ENCODE peak calls at places on chromosomes 2 and 18, in five cellular contexts. N is tibial artery, G is Peyer's patch, S is pancreas, T is aorta. M is an unnamed sample.
A peak's percentile ranks its signal among the peaks of the same experiment; 100 is the strongest.

GRCh38 chr2:187640926-187641510 is 86.8 kb upstream of the TFPI start:
- DNase-seq in G (no peak), N (no peak), T (no peak), S (no peak), M (no peak)

GRCh38 chr2:95039410-95039809 is 13.9 kb downstream of the MAL start:
- DNase-seq in N (no peak), S (no peak), T (no peak), G (no peak), M (no peak)

GRCh38 chr2:41709702-41710599 is 337.9 kb upstream of the PKDCC start:
- DNase-seq in S (no peak), N (no peak), T (no peak), G (no peak), M (no peak)

GRCh38 chr2:113877651-113878594 is 12.0 kb upstream of the ACTR3 start:
- DNase-seq in S (no peak), G (no peak), T (no peak), N (no peak), M (no peak)

GRCh38 chr2:126782648-126783047 is 116.0 kb upstream of the TEX51 start:
- DNase-seq in G (no peak), T (no peak), N (no peak), S (no peak), M (no peak)

GRCh38 chr18:26233208-26233607 is 7.0 kb downstream of the TAF4B start:
- DNase-seq in N (no peak), T (no peak), S (no peak), G (no peak), M (no peak)

GRCh38 chr18:78512080-78512601 is 467.5 kb upstream of the SALL3 start:
- DNase-seq in N (no peak), G (no peak), T (no peak), S (no peak), M (no peak)

GRCh38 chr2:13015941-13016340 is 299.2 kb downstream of the TRIB2 start:
- DNase-seq in T (no peak), S (no peak), N (no peak), G (no peak), M (no peak)

GRCh38 chr2:217326238-217327022 is 466.6 kb upstream of the TNP1 start:
- DNase-seq in G (no peak), T (no peak), N (no peak), S (no peak), M (no peak)

GRCh38 chr2:202858601-202859000 is 13.0 kb downstream of the ICA1L start:
- DNase-seq in T (no peak), S (no peak), G (no peak), N (no peak), M (no peak)

GRCh38 chr2:238285653-238286082 is 2.7 kb downstream of the PER2 start:
- DNase-seq in S (peak; percentile 94), G (peak; percentile 31), N (peak; percentile 96), T (peak; percentile 91), M (peak; percentile 79)

GRCh38 chr2:8575810-8576423 is 105.9 kb upstream of the ID2 start:
- DNase-seq in S (no peak), T (no peak), G (no peak), N (no peak), M (no peak)

GRCh38 chr2:240645346-240646060 is 20.2 kb downstream of the GPR35 start:
- DNase-seq in T (peak; percentile 51), S (no peak), G (peak; percentile 11), N (no peak), M (peak; percentile 21)

GRCh38 chr2:9972621-9973445 is 21.3 kb downstream of the GRHL1 start:
- DNase-seq in G (no peak), N (peak; percentile 60), S (no peak), T (no peak), M (no peak)

GRCh38 chr2:69683170-69683971 is 39.8 kb upstream of the AAK1 start:
- DNase-seq in S (peak; percentile 51), T (no peak), N (no peak), G (no peak), M (no peak)

GRCh38 chr2:119250891-119251290 is 27.3 kb downstream of the STEAP3 start:
- DNase-seq in N (no peak), S (no peak), T (peak; percentile 38), G (no peak), M (no peak)

GRCh38 chr2:82875891-82876290 is 1583.2 kb downstream of the SUCLG1 start:
- DNase-seq in T (no peak), S (no peak), G (no peak), N (no peak), M (no peak)

GRCh38 chr18:13136056-13136688 is 82.4 kb upstream of the LDLRAD4 start:
- DNase-seq in N (no peak), T (no peak), G (peak; percentile 26), S (no peak), M (no peak)

GRCh38 chr2:113407446-113408099 is 29.9 kb upstream of the ZNG1B start:
- DNase-seq in T (no peak), N (no peak), S (no peak), G (no peak), M (no peak)

GRCh38 chr18:36808681-36809080 is 20.1 kb downstream of the TPGS2 start:
- DNase-seq in T (no peak), G (no peak), N (no peak), S (no peak), M (no peak)

GRCh38 chr18:31596081-31596872 is 4.6 kb downstream of the TTR start:
- DNase-seq in T (no peak), S (no peak), G (no peak), N (no peak), M (no peak)

GRCh38 chr2:110674620-110675555 is 3.0 kb downstream of the BUB1 start:
- DNase-seq in N (no peak), G (peak; percentile 80), S (no peak), T (no peak), M (peak; percentile 12)

GRCh38 chr2:69741281-69742169 is at the start of gene ANXA4:
- DNase-seq in G (peak; percentile 67), S (peak; percentile 87), N (peak; percentile 89), T (peak; percentile 92), M (peak; percentile 88)

GRCh38 chr2:13876491-13877037 is 756.0 kb upstream of the LRATD1 start:
- DNase-seq in G (no peak), T (no peak), N (no peak), S (no peak), M (no peak)

DNA sequence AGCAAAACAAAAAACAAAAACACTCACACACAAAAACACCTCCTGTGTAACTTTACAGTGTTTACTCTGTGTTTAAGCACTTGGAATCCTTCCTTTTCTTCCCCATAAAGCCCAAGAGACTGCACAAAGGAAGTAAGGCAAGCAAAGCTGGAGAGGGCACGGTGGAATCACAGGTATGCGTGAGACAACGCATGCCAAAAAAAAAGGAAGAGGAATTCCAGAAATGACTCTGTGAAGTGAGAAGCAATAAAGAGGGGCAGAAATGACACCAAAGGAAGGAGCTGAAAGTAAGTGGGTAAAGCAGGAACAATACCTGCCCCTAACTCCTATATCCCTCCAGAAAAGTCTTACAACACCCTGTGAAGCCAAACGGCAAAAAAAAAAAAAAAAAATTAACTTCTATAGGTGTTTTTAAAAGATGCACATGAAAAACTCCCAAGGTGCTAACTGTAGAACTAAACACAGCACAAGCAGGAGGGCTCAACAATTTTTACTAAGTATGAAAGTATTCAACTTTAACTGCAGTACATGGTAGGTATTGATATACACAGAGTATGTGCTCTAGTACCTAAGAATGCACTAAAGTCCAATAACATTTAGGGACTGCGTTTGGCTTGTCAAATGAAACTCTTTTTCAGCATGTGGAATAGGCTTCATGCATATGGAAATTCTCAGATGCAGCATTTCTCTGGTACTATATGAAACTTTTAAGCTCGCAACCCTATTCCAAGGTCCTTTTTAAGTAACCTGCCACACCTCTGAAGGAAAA is 9.1 kb downstream of the RND3 start:
- DNase-seq in S (no peak), T (no peak), G (no peak), N (no peak), M (no peak)
- H3K4me1 ChIP-seq in S (peaks cover 4% of the 10 kb centered on the region), T (peaks cover 31% of the 10 kb centered on the region), G (no peaks in the 10 kb centered on the region), N (peaks cover 74% of the 10 kb centered on the region), M (peaks cover 54% of the 10 kb centered on the region)

GRCh38 chr18:63578357-63578958 is 8.7 kb upstream of the SERPINB13 start:
- DNase-seq in G (no peak), T (no peak), N (no peak), S (peak; percentile 15), M (no peak)
- H3K4me1 ChIP-seq in G (no peaks in the 10 kb centered on the region), T (no peaks in the 10 kb centered on the region), N (no peaks in the 10 kb centered on the region), S (no peaks in the 10 kb centered on the region), M (no peaks in the 10 kb centered on the region)

DNA sequence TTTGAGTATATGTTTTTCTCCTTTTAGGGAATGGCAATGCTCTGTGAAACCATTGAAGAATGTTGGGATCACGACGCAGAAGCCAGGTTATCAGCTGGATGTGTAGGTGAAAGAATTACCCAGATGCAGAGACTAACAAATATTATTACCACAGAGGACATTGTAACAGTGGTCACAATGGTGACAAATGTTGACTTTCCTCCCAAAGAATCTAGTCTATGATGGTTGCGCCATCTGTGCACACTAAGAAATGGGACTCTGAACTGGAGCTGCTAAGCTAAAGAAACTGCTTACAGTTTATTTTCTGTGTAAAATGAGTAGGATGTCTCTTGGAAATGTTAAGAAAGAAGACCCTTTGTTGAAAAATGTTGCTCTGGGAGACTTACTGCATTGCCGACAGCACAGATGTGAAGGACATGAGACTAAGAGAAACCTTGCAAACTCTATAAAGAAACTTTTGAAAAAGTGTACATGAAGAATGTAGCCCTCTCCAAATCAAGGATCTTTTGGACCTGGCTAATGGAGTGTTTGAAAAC is 82.3 kb downstream of the ACVR2A start:
- DNase-seq in N (no peak), G (no peak), S (no peak), T (no peak), M (no peak)
- H3K4me1 ChIP-seq in N (no peaks in the 10 kb centered on the region), G (no peaks in the 10 kb centered on the region), S (no peaks in the 10 kb centered on the region), T (no peaks in the 10 kb centered on the region), M (peaks cover 17% of the 10 kb centered on the region)

DNA sequence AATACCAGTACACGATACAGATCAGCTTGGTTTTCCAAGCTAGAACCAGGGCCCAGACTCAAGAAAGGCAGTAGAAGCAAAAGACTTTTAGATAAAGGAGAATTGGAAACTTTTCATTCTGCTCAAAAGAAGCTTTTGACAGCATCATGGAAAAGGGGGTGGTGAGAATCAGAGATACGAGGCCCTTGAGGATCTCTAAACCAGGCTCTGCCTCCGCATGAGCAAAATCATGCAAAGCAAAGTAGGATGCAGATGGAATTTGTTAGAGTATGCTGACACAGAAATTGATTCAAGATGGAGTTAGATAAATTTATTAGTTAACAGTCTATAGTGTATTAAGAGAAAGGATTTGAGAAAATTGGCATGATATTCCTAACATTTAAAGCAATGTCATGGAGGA is 39.8 kb downstream of the FAM98A start:
- DNase-seq in S (no peak), G (no peak), N (no peak), T (no peak), M (no peak)
- H3K4me1 ChIP-seq in S (no peaks in the 10 kb centered on the region), G (no peaks in the 10 kb centered on the region), N (no peaks in the 10 kb centered on the region), T (no peaks in the 10 kb centered on the region), M (peaks cover 34% of the 10 kb centered on the region)